ENCODE peak calls at places on chromosomes 7 and 10, in nine cellular contexts. K is CD8-positive, alpha-beta T cell; Z is WTC11; D is body of pancreas; N is heart left ventricle; T is A549; U is nephron progenitor cell; B is right lobe of liver; X is RWPE1. O is an unnamed sample.

GRCh38 chr7:78702770-78703169 is 750.7 kb downstream of the MAGI2 start:
- DNase-seq in K (no peak), Z (no peak), D (no peak), N (no peak), T (no peak), U (no peak), B (no peak), X (peak), O (no peak)

GRCh38 chr10:110419265-110419664 is 78.4 kb upstream of the DUSP5 start:
- DNase-seq in K (no peak), Z (no peak), D (no peak), N (no peak), T (no peak), U (no peak), B (no peak), X (no peak), O (no peak)

GRCh38 chr10:3265081-3265480 is 92.5 kb upstream of the PITRM1 start:
- DNase-seq in K (no peak), Z (no peak), D (no peak), N (no peak), T (no peak), U (no peak), B (no peak), X (peak), O (no peak)

GRCh38 chr10:44369296-44369695 is 15.6 kb downstream of the CXCL12 start:
- DNase-seq in K (no peak), Z (no peak), D (no peak), N (no peak), T (no peak), U (no peak), B (no peak), X (no peak), O (no peak)

GRCh38 chr7:39609462-39610149 is 13.8 kb upstream of the RALA start:
- DNase-seq in K (no peak), Z (peak), D (no peak), N (peak), T (no peak), U (peak), B (peak), X (no peak), O (peak)

GRCh38 chr10:117266400-117266799 is 25.5 kb downstream of the SLC18A2 start:
- DNase-seq in K (no peak), Z (no peak), D (no peak), N (no peak), T (no peak), U (no peak), B (no peak), X (no peak), O (no peak)

GRCh38 chr7:69561256-69561655 is 37.0 kb upstream of the AUTS2 start:
- DNase-seq in K (no peak), Z (no peak), D (no peak), N (no peak), T (no peak), U (no peak), B (no peak), X (no peak), O (no peak)

GRCh38 chr10:95788830-95789229 is 32.9 kb downstream of the ENTPD1 start:
- DNase-seq in K (no peak), Z (no peak), D (no peak), N (no peak), T (no peak), U (no peak), B (no peak), X (no peak), O (no peak)

GRCh38 chr10:11536256-11536655 is 75.2 kb downstream of the USP6NL start:
- DNase-seq in K (no peak), Z (no peak), D (no peak), N (no peak), T (no peak), U (no peak), B (no peak), X (no peak), O (no peak)

GRCh38 chr10:79178614-79179403 is 110.0 kb downstream of the ZMIZ1 start:
- DNase-seq in K (no peak), Z (no peak), D (no peak), N (no peak), T (no peak), U (peak), B (no peak), X (no peak), O (peak)

GRCh38 chr10:130021373-130021950 is 57.4 kb upstream of the EBF3 start:
- DNase-seq in K (no peak), Z (no peak), D (no peak), N (peak), T (no peak), U (no peak), B (no peak), X (peak), O (no peak)

DNA sequence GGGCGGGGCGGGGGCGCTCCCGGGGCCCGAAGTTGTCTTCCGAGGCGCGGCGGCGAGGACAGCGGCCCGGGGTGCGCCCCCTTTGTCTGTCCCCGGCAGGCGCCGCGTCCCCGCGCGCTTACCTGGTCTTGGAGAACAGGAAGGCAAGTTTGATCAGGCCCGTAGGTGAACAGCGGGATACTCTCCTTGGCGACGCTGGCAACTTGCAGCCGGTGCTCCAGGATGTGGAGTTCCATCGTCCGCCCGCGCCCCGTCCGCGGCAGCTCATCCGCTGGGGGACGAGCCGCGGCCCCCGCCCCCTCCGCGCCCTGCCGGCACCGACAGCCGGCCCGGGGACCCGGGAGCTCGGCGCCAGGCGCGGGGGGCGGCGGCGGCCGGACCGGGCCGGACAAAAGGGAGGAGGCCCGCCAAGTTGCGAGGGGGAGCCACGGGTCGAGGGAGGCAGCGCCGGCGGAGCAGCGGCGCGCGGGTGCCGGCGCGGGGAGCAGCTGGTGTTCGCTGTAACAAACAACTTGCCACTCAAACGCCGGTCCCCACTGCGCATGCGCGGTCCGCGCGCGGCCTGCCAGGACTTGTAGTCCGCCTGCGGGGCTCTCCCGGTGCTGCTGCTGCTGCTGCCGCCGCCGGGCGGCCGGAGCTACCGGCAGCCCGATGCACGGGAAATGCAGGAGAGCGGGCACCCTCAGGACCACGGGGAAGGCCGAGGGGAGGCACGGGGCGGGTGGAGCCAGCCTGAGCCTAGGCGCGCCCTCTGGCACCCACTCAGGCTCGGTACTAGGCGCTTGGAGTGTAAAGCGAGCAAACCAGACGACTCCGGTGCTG is 35.6 kb upstream of the SPDYE3 start:
- DNase-seq in K (peak), Z (peak), D (peak), N (peak), T (peak), U (peak), B (peak), X (peak), O (peak)
- TF ChIP-seq CTCF in K (peak), Z (no peak), D (peak), N (peak), T (peak), U (no peak), B (peak), X (peak), O (peak)

GRCh38 chr7:118352854-118353453 is 128.4 kb downstream of the ANKRD7 start:
- DNase-seq in K (no peak), Z (no peak), D (no peak), N (no peak), T (peak), U (no peak), B (no peak), X (no peak), O (peak)
- TF ChIP-seq CTCF in K (no peak), Z (no peak), D (no peak), N (peak), T (peak), U (peak), B (peak), X (peak), O (peak)

DNA sequence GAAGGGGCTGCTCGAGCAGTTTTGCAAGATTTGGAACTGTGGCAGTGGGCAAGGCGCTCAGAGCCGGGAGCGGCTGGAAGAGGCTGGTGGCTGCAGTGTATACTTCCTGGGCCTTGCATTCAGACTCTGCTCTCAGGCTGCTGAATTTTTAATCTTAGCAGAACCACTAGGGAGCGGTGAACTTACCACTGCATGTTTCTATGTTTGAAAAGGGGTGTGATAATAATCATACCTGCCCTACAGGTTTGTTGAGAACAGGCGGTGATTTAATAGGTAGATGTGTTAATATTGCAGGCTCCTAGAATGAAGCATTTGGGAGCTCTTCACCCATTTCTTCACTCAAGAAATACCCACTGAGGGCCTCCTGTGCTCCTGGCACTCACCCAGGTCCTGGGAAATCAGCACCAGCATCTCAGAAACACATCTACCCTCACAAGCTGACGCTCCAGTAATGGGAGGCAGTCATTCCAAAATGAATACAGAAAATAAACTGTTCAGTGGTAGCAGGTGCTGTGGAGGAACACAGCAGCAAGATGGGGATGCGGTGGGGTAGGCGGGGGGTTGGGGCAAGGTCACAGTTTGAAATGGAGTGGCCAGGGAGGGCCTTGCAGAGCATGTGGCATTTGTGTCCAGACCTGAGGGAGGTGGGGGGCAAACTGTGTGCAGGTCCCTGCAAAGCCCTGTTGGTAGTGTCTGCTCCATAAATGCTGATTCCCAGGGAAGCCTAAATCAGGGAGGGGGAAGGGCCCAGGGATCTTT is 41.0 kb downstream of the VWA2 start:
- DNase-seq in K (no peak), Z (no peak), D (peak), N (no peak), T (no peak), U (no peak), B (no peak), X (peak), O (no peak)
- TF ChIP-seq CTCF in K (no peak), Z (no peak), D (no peak), N (no peak), T (no peak), U (no peak), B (no peak), X (no peak), O (no peak)

GRCh38 chr7:21260939-21261338 is 166.9 kb upstream of the SP4 start:
- DNase-seq in K (no peak), Z (no peak), D (no peak), N (no peak), T (no peak), U (no peak), B (no peak), X (no peak), O (no peak)

GRCh38 chr7:21256310-21256877 is 171.5 kb upstream of the SP4 start:
- DNase-seq in K (no peak), Z (no peak), D (peak), N (no peak), T (peak), U (no peak), B (no peak), X (peak), O (peak)

GRCh38 chr7:21261627-21262564 is 166.0 kb upstream of the SP4 start:
- DNase-seq in K (peak), Z (peak), D (peak), N (no peak), T (peak), U (peak), B (peak), X (peak), O (peak)
- TF ChIP-seq CTCF in K (peak), Z (peak), D (peak), N (peak), T (peak), U (peak), B (peak), X (peak), O (peak)

DNA sequence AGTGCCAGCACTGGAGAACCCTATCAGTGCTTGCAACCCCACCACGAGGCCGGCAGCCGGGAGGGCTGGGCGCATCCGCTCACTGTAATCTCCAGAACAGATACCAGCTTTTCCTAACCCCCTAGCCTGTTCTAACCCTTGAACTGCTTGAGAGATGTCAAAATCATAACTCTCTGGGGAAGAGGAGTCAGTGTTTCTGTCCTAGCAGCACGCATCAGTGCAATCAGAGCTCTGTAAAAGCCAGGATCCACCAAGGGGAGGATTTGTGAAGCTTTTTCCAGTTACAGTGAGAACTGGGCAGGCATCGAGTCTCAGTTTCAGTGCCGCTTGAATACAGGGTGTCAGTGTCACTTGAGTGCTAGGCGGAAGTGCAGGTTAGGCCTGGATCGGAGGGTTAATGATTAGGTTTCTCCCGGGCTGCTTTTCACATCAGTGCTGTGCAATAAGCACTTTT is 104.5 kb upstream of the INSYN2A start:
- DNase-seq in K (no peak), Z (no peak), D (peak), N (no peak), T (no peak), U (no peak), B (no peak), X (no peak), O (no peak)
- TF ChIP-seq CTCF in K (no peak), Z (no peak), D (no peak), N (no peak), T (no peak), U (no peak), B (no peak), X (no peak), O (no peak)

GRCh38 chr10:133275683-133276092 is 980 bp downstream of the ADAM8 start:
- DNase-seq in K (no peak), Z (no peak), D (no peak), N (no peak), T (no peak), U (no peak), B (peak), X (no peak), O (no peak)
- TF ChIP-seq CTCF in K (no peak), Z (no peak), D (no peak), N (no peak), T (no peak), U (no peak), B (no peak), X (no peak), O (peak)

DNA sequence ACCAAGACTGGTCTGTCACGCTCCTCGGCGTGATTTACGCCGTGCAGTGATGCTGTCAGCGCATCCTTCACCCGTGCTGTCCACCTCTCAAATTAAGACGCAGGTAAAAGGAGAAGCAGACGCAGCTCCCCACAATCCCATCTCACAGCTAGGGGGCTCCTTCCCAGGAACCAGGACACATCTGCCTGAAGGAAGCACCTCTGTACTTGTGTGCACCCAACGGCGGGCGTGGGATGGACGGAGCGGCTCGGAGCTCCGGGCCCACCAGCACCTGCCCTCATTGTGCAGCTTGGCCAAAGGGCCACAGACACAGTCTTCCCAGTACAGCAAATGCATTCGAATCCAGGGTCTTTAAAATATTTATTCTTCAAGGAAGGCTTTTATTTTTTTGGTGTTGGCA is 55.3 kb downstream of the STK32C start:
- DNase-seq in K (no peak), Z (no peak), D (no peak), N (no peak), T (peak), U (no peak), B (no peak), X (no peak), O (no peak)
- TF ChIP-seq CTCF in K (no peak), Z (no peak), D (no peak), N (no peak), T (no peak), U (no peak), B (no peak), X (no peak), O (peak)

GRCh38 chr10:103232772-103233488 is 12.8 kb upstream of the RPEL1 start:
- DNase-seq in K (no peak), Z (no peak), D (no peak), N (no peak), T (peak), U (no peak), B (no peak), X (no peak), O (no peak)

GRCh38 chr10:103235775-103236174 is 9.9 kb upstream of the RPEL1 start:
- DNase-seq in K (no peak), Z (no peak), D (no peak), N (no peak), T (no peak), U (no peak), B (no peak), X (no peak), O (no peak)

GRCh38 chr10:103241262-103242011 is 4.2 kb upstream of the RPEL1 start:
- DNase-seq in K (no peak), Z (no peak), D (peak), N (no peak), T (peak), U (no peak), B (peak), X (peak), O (peak)

DNA sequence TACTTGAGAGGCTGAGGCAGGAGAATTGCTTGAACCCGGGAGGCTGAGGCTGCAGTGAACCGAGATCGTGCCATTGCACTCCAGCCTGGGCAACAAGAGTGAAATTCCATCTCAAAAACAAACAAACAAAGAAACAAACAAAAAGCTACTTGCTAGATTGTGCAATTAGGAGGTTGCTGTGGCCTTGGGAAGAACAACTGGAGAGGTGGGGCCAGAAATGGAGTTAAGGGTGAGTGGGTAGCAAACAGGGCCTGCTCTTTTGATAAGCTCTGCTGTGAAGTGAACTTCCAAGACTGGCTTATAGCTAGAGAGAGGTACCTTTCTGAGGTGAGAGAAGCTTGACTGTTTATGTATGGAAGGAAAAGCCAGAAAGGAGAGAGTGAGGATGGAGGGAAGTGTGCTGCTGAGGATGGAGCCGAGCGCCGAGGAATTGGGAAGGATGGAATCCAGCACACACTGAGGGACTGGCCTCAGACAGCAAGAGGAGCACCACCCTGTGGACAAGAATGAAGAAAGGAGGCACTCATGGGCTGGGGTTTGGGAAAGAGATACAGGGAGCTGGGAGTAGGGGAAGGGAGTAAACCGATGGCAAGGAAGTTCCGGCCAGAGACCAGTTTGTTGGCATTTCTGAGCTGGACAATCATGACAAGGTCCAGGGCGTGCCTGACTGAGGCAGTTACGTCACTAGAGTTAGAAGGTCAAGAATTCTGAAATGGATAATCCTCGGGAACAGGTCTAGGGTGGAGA is 7.0 kb upstream of the RPEL1 start:
- DNase-seq in K (no peak), Z (peak), D (no peak), N (peak), T (peak), U (no peak), B (no peak), X (peak), O (peak)
- TF ChIP-seq CTCF in K (no peak), Z (no peak), D (no peak), N (peak), T (peak), U (no peak), B (peak), X (no peak), O (peak)

GRCh38 chr7:36682102-36682501 is 42.2 kb downstream of the AOAH start:
- DNase-seq in K (no peak), Z (no peak), D (no peak), N (no peak), T (no peak), U (no peak), B (no peak), X (no peak), O (no peak)
- TF ChIP-seq CTCF in K (peak), Z (no peak), D (no peak), N (no peak), T (no peak), U (no peak), B (peak), X (no peak), O (no peak)